ENCODE peak calls at places on chromosomes 6 and 20, in six cellular contexts. T is cardiac muscle cell, A is GM12865, X is GM20000, M is ovary, U is PC-3. R is an unnamed sample.

GRCh38 chr6:26124550-26125014 is 37.4 kb downstream of the HFE start:
- DNase-seq in T (no peak), A (no peak), X (no peak), M (no peak), U (no peak), R (no peak)

GRCh38 chr6:131199568-131200272 is 64.5 kb downstream of the AKAP7 start:
- DNase-seq in T (peak), A (peak), X (peak), M (no peak), U (peak), R (peak)

GRCh38 chr20:38073307-38074010 is 39.9 kb downstream of the RPRD1B start:
- DNase-seq in T (peak), A (peak), X (peak), M (peak), U (peak), R (no peak)

GRCh38 chr6:622462-622861 is 34.4 kb downstream of the HUS1B start:
- DNase-seq in T (no peak), A (no peak), X (no peak), M (no peak), U (no peak), R (no peak)

GRCh38 chr6:170003027-170003426 is 251.6 kb downstream of the ERMARD start:
- DNase-seq in T (no peak), A (no peak), X (no peak), M (no peak), U (no peak), R (no peak)

GRCh38 chr20:22411568-22412450 is 172.6 kb downstream of the FOXA2 start:
- DNase-seq in T (no peak), A (no peak), X (no peak), M (no peak), U (no peak), R (no peak)

GRCh38 chr20:33005132-33005566 is 916 bp upstream of the SUN5 start:
- DNase-seq in T (no peak), A (peak), X (peak), M (no peak), U (peak), R (no peak)

GRCh38 chr6:1789092-1789491 is 179.4 kb downstream of the FOXC1 start:
- DNase-seq in T (no peak), A (no peak), X (no peak), M (no peak), U (no peak), R (no peak)

GRCh38 chr6:46174904-46175303 is 4.1 kb upstream of the ENPP5 start:
- DNase-seq in T (no peak), A (no peak), X (no peak), M (no peak), U (no peak), R (peak)

GRCh38 chr20:14259691-14260090 is 77.7 kb downstream of the FLRT3 start:
- DNase-seq in T (no peak), A (no peak), X (no peak), M (no peak), U (peak), R (no peak)

GRCh38 chr20:6828794-6829423 is 61.4 kb downstream of the BMP2 start:
- DNase-seq in T (peak), A (peak), X (peak), M (peak), U (peak), R (peak)

GRCh38 chr6:6626227-6626626 is 37.7 kb downstream of the LY86 start:
- DNase-seq in T (no peak), A (no peak), X (no peak), M (no peak), U (no peak), R (no peak)

GRCh38 chr20:44692932-44693476 is 22.2 kb upstream of the CCN5 start:
- DNase-seq in T (no peak), A (no peak), X (no peak), M (peak), U (peak), R (no peak)

GRCh38 chr20:5073154-5074049 is 46.4 kb downstream of the PCNA start:
- DNase-seq in T (no peak), A (no peak), X (no peak), M (peak), U (peak), R (no peak)

GRCh38 chr20:59273699-59274380 is 26.6 kb upstream of the EDN3 start:
- DNase-seq in T (no peak), A (no peak), X (no peak), M (no peak), U (no peak), R (no peak)

GRCh38 chr20:43755390-43755789 is 28.6 kb upstream of the GTSF1L start:
- DNase-seq in T (no peak), A (no peak), X (no peak), M (no peak), U (peak), R (no peak)

GRCh38 chr20:10671221-10671849 is 2.5 kb downstream of the JAG1 start:
- DNase-seq in T (peak), A (peak), X (peak), M (peak), U (peak), R (peak)

GRCh38 chr6:144602523-144603180 is 317.5 kb downstream of the UTRN start:
- DNase-seq in T (no peak), A (no peak), X (no peak), M (no peak), U (no peak), R (no peak)

GRCh38 chr20:58065508-58066361 is 162.7 kb downstream of the ANKRD60 start:
- DNase-seq in T (no peak), A (no peak), X (no peak), M (no peak), U (peak), R (no peak)

GRCh38 chr6:112409311-112409710 is 62.2 kb downstream of the RFPL4B start:
- DNase-seq in T (no peak), A (no peak), X (no peak), M (no peak), U (no peak), R (no peak)

GRCh38 chr6:35148167-35148741 is 7.1 kb upstream of the TCP11 start:
- DNase-seq in T (peak), A (peak), X (no peak), M (no peak), U (peak), R (no peak)

GRCh38 chr20:7432612-7433011 is 507.6 kb downstream of the HAO1 start:
- DNase-seq in T (no peak), A (no peak), X (no peak), M (no peak), U (peak), R (no peak)

GRCh38 chr20:38986663-38987062 is 24.5 kb downstream of the DHX35 start:
- DNase-seq in T (no peak), A (peak), X (no peak), M (no peak), U (no peak), R (no peak)

GRCh38 chr20:20480689-20481088 is 112.8 kb downstream of the INSM1 start:
- DNase-seq in T (no peak), A (no peak), X (no peak), M (no peak), U (peak), R (no peak)

GRCh38 chr20:24379116-24379927 is 90.1 kb upstream of the SYNDIG1 start:
- DNase-seq in T (no peak), A (no peak), X (no peak), M (no peak), U (no peak), R (no peak)

GRCh38 chr20:51428451-51429143 is 113.9 kb downstream of the NFATC2 start:
- DNase-seq in T (peak), A (no peak), X (no peak), M (no peak), U (no peak), R (no peak)

GRCh38 chr6:33781105-33781975 is 7.6 kb downstream of the LEMD2 start:
- DNase-seq in T (no peak), A (no peak), X (no peak), M (no peak), U (peak), R (no peak)

GRCh38 chr20:46323557-46323956 is 15.3 kb upstream of the CDH22 start:
- DNase-seq in T (no peak), A (no peak), X (no peak), M (no peak), U (no peak), R (no peak)

GRCh38 chr6:90383212-90383611 is 86.6 kb upstream of the BACH2 start:
- DNase-seq in T (no peak), A (peak), X (no peak), M (no peak), U (no peak), R (no peak)

GRCh38 chr6:23176883-23177282 is 607.5 kb downstream of the HDGFL1 start:
- DNase-seq in T (no peak), A (peak), X (no peak), M (no peak), U (no peak), R (no peak)

GRCh38 chr20:23565503-23566056 is 2.7 kb downstream of the CST9L start:
- DNase-seq in T (no peak), A (no peak), X (no peak), M (no peak), U (no peak), R (no peak)

GRCh38 chr6:53437557-53438202 is 88.9 kb upstream of the ELOVL5 start:
- DNase-seq in T (peak), A (peak), X (peak), M (no peak), U (peak), R (no peak)

GRCh38 chr6:133549252-133549925 is 308.2 kb downstream of the EYA4 start:
- DNase-seq in T (no peak), A (no peak), X (no peak), M (no peak), U (no peak), R (no peak)

DNA sequence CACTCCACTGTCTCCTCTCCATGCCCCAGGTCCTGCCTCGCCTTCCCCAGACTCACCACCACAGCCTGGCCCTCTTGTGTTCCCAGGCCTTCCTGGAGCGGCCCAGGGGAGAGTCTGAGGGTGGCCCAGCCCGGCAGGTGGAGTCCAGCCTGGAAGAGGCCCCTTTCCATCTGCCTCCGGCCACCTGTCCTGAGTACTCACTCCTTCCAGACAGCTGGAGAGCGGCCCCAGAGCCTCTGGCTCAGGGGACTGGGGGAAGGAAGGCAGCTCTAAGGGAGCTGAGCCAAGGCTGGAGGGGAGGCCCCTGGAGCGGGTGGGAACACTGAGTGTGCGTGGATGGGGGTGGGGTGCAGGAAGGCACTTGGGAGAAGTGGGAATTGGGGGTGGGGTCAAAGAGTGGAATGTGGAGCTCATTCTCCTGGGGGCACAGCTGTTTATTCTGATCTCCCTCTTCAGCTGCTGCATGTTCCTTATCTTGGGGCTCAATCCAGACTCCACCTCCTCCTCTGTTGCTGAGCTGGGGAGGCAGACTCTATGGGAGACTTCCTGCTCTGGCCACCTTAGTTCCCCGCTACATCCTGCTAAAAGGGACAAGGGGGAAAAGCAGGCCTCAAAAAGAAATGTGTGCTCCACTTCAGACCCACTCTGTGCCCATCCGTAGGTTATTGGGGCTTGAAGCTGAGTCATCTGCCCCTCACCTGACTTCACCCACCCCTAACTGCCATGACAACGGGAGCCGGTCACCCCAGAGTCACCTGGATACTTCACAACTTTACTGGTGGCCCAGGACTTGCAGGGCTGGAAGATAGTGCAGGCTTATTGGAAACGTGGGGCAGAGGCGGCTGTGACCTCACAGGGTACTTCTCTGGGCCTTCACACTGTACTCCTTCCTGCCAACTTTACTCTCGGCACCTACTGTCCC is 19.5 kb upstream of the TAF8 start:
- DNase-seq in T (peak), A (no peak), X (no peak), M (peak), U (no peak), R (no peak)
- TF ChIP-seq CTCF in T (no peak), A (no peak), X (no peak), M (no peak), U (no peak), R (no peak)

GRCh38 chr20:31937820-31938219 is 14.0 kb downstream of the PDRG1 start:
- DNase-seq in T (no peak), A (no peak), X (no peak), M (no peak), U (no peak), R (no peak)
- TF ChIP-seq CTCF in T (no peak), A (no peak), X (no peak), M (no peak), U (no peak), R (no peak)

DNA sequence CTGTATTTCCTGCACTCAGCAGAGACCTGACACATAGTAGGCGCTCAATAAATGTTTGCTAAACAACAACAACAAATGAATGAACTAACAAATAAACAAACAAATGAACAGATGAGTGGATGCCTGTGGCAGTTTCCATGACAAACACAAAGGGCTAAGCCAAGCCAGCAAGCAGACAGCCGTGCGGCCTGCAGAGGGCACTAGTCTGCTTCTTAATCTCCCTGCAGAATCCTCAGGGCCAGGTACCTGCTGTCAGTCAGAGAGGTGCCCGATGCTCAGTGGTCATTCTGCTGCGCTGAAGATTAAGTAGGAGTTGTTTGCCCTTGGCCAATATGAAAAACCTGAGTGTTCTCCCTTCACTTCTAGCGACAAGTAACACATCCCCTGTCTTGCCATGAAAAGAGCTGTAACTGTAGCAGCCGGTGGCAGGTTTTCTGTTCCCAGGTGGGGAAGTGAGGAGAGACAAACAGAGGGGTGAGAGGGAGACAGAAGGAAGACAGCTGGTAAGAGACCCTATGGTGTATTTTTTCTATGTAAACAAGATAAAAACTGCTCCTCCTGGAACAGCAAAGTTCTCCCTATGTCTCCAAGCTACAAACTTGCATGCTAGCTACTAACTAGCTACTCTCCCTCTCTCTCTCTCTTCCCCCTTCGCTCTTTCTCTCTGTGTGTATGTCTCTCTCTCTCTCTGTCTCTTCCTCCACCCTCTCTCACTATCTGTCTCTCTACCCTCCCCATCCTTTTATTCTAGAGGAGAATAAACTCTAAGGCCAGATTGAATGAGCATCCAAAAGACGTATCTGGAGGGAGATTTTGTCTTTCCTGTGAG is at the start of gene MC3R:
- DNase-seq in T (peak), A (peak), X (peak), M (peak), U (peak), R (no peak)
- TF ChIP-seq CTCF in T (peak), A (peak), X (peak), M (peak), U (peak), R (no peak)

DNA sequence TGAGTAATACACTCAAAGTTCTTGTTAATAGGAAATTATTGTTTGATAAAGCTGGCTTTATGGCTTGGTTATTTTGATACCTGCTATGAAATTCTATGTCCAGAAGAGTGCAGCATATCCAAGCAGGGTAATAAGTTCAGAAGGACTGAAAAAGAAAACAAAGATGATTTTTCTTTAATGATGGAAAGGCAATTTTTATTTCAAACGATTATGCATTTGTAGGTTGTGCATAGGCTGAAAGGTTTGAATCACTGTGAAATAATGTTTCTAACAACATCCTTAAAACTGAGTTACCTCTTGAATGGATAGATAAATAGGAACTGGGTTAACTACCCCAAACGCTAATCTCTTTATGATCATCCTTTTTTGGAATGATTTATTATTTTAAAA is 1.4 kb upstream of the MAN1A1 start:
- DNase-seq in T (no peak), A (peak), X (peak), M (no peak), U (peak), R (no peak)
- TF ChIP-seq CTCF in T (peak), A (peak), X (peak), M (no peak), U (peak), R (peak)

DNA sequence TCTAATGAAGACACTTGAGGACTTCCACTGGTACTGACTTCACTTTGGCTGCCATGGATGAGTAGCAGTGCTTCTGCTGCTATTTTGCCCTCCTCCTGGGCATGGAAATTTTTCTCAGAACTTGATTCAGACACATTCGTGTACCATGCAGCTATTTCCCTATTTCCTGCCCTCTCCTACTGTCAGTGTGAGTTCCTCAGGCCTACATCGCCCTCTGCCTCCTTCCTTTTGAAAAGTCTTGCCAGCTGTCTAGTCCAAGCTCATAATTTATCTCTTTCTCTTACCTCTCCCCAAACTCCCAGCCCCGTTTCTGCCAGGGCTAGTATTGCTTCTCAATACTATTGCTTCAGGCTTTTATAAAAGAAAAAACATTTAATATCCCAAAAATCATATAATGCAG is 470.2 kb downstream of the ADGRB3 start:
- DNase-seq in T (peak), A (no peak), X (no peak), M (no peak), U (no peak), R (no peak)
- TF ChIP-seq CTCF in T (no peak), A (no peak), X (no peak), M (no peak), U (no peak), R (no peak)